ENCODE peak calls at places on chromosomes 5 and 9, in eight cellular contexts. J is BE2C, G is fibroblast of pulmonary artery, B is stomach, C is cardiac muscle cell, F is body of pancreas, X is hepatocyte, H is GM23338. T is an unnamed sample.

GRCh38 chr9:21070171-21070571 is 7.6 kb downstream of the IFNB1 start:
- DNase-seq in J (peak), G (peak), B (no peak), C (peak), F (peak), X (peak), H (peak), T (peak)

GRCh38 chr9:136309101-136309801 is 5.4 kb upstream of the CCDC187 start:
- DNase-seq in J (peak), G (no peak), B (no peak), C (no peak), F (no peak), X (no peak), H (no peak), T (no peak)

GRCh38 chr9:93122721-93123221 is 11.3 kb downstream of the NINJ1 start:
- DNase-seq in J (peak), G (no peak), B (no peak), C (no peak), F (no peak), X (peak), H (no peak), T (no peak)

GRCh38 chr9:72415948-72416347 is 50.9 kb upstream of the ZFAND5 start:
- DNase-seq in J (no peak), G (no peak), B (no peak), C (no peak), F (no peak), X (no peak), H (no peak), T (no peak)

GRCh38 chr9:2838984-2839367 is 4.9 kb downstream of the PUM3 start:
- DNase-seq in J (no peak), G (no peak), B (no peak), C (no peak), F (no peak), X (no peak), H (no peak), T (no peak)

GRCh38 chr9:68919666-68920065 is 94.2 kb downstream of the PRKACG start:
- DNase-seq in J (no peak), G (no peak), B (no peak), C (no peak), F (no peak), X (no peak), H (no peak), T (no peak)

GRCh38 chr9:93301291-93301811 is 117.4 kb downstream of the WNK2 start:
- DNase-seq in J (no peak), G (no peak), B (no peak), C (no peak), F (no peak), X (no peak), H (no peak), T (no peak)

GRCh38 chr5:6195711-6196358 is 182.5 kb downstream of the MED10 start:
- DNase-seq in J (no peak), G (no peak), B (no peak), C (no peak), F (no peak), X (no peak), H (peak), T (no peak)

GRCh38 chr9:19232117-19232829 is 1.8 kb downstream of the DENND4C start:
- DNase-seq in J (no peak), G (peak), B (no peak), C (no peak), F (no peak), X (no peak), H (no peak), T (no peak)

GRCh38 chr9:11194249-11194648 is 581.4 kb upstream of the PTPRD start:
- DNase-seq in J (no peak), G (no peak), B (peak), C (no peak), F (peak), X (no peak), H (no peak), T (no peak)

GRCh38 chr9:78436873-78437272 is 139.9 kb downstream of the PSAT1 start:
- DNase-seq in J (no peak), G (no peak), B (no peak), C (no peak), F (no peak), X (no peak), H (no peak), T (no peak)

GRCh38 chr5:61327761-61328753 is 4.0 kb upstream of the ZSWIM6 start:
- DNase-seq in J (no peak), G (peak), B (no peak), C (no peak), F (no peak), X (peak), H (peak), T (peak)

GRCh38 chr5:317086-317811 is 4.3 kb upstream of the AHRR start:
- DNase-seq in J (peak), G (peak), B (no peak), C (peak), F (no peak), X (peak), H (peak), T (peak)

GRCh38 chr5:12910611-12911010 is 1006.4 kb upstream of the CTNND2 start:
- DNase-seq in J (no peak), G (peak), B (no peak), C (no peak), F (no peak), X (no peak), H (no peak), T (no peak)

GRCh38 chr9:75455444-75455921 is 367.2 kb downstream of the OSTF1 start:
- DNase-seq in J (no peak), G (peak), B (no peak), C (no peak), F (no peak), X (peak), H (no peak), T (peak)

GRCh38 chr5:173671121-173671949 is 54.9 kb upstream of the BOD1 start:
- DNase-seq in J (peak), G (peak), B (peak), C (no peak), F (peak), X (peak), H (no peak), T (no peak)

GRCh38 chr9:124321935-124322334 is 64.2 kb downstream of the NEK6 start:
- DNase-seq in J (no peak), G (no peak), B (no peak), C (no peak), F (no peak), X (no peak), H (no peak), T (no peak)

GRCh38 chr5:36570268-36570667 is 36.1 kb upstream of the SLC1A3 start:
- DNase-seq in J (no peak), G (peak), B (no peak), C (no peak), F (no peak), X (peak), H (no peak), T (no peak)

GRCh38 chr9:125446581-125447094 is 185.0 kb downstream of the GAPVD1 start:
- DNase-seq in J (peak), G (no peak), B (no peak), C (peak), F (no peak), X (no peak), H (no peak), T (no peak)

GRCh38 chr5:177404641-177405134 is 4.2 kb upstream of the PFN3 start:
- DNase-seq in J (peak), G (no peak), B (no peak), C (no peak), F (no peak), X (no peak), H (no peak), T (no peak)

GRCh38 chr5:38757451-38758245 is 88.2 kb upstream of the OSMR start:
- DNase-seq in J (no peak), G (peak), B (no peak), C (no peak), F (peak), X (no peak), H (no peak), T (no peak)

GRCh38 chr5:147784596-147784995 is 2.1 kb upstream of the JAKMIP2 start:
- DNase-seq in J (no peak), G (no peak), B (no peak), C (no peak), F (no peak), X (no peak), H (no peak), T (no peak)

GRCh38 chr5:147786115-147786514 is 3.6 kb upstream of the JAKMIP2 start:
- DNase-seq in J (no peak), G (no peak), B (no peak), C (no peak), F (no peak), X (no peak), H (no peak), T (no peak)

GRCh38 chr5:147782053-147783028 is at the start of gene JAKMIP2:
- DNase-seq in J (peak), G (peak), B (peak), C (peak), F (peak), X (peak), H (peak), T (no peak)

DNA sequence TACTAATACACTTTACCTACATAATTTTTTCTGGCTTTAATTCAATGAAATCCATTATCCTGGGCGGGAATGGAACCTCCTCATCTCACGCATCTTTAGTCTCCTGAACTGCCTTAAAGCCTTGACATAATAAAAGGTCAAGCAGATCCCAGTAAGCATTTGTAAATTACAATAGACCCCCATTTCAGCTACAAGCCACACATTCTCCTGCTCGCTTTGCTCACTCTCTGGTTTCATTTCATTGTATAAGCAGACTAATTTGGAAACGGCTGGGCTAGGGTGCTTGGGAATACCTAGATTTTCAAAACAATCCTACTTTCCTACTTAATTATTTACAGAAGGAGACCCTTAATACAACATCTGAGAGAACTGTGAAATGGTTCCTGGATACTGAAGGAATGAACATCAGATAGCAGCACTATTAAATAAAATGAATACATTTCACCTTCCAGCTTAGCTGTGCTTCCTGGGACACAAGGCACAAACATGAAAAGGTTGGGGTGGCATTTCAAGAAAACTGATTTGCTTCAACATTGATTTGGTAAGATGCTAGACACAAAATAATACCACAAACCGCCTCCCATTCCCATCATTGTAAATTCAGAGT is 1.5 kb downstream of the JAKMIP2 start:
- DNase-seq in J (no peak), G (no peak), B (no peak), C (no peak), F (no peak), X (no peak), H (peak), T (no peak)
- H3K4me3 ChIP-seq in J (peak), G (no peak), B (no peak), C (no peak), F (no peak), X (no peak), H (peak), T (no peak)

GRCh38 chr5:110221036-110221435 is 505.4 kb downstream of the TMEM232 start:
- DNase-seq in J (no peak), G (no peak), B (no peak), C (no peak), F (no peak), X (no peak), H (no peak), T (no peak)

GRCh38 chr5:110218994-110219393 is 507.5 kb downstream of the TMEM232 start:
- DNase-seq in J (no peak), G (no peak), B (no peak), C (no peak), F (no peak), X (no peak), H (no peak), T (no peak)

GRCh38 chr5:110225949-110226348 is 500.5 kb downstream of the TMEM232 start:
- DNase-seq in J (no peak), G (no peak), B (no peak), C (no peak), F (no peak), X (no peak), H (no peak), T (no peak)

GRCh38 chr5:110219769-110220168 is 506.7 kb downstream of the TMEM232 start:
- DNase-seq in J (no peak), G (no peak), B (no peak), C (no peak), F (no peak), X (no peak), H (no peak), T (no peak)

DNA sequence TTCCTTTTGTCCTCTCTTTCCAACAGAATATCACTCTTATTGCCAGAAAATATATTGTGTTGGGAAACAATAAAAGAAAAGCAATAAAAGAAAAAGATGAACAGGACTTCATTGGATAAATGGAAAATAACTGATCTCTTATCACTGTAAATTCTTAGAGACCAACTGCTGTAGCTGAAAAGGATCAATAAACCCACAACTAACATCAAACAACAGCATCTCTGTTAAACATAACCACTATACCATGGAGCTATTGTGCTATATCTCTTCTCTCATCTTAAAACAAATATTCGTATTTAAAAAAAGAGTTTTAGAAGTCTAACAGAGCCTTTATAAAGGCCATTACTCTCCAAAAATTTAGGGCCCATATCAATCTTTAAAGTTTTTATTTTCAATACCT is 502.4 kb downstream of the TMEM232 start:
- DNase-seq in J (no peak), G (no peak), B (no peak), C (no peak), F (no peak), X (no peak), H (no peak), T (no peak)
- H3K4me3 ChIP-seq in J (no peak), G (no peak), B (no peak), C (no peak), F (no peak), X (no peak), H (no peak), T (no peak)

GRCh38 chr5:178577376-178577839 is 12.8 kb downstream of the COL23A1 start:
- DNase-seq in J (no peak), G (no peak), B (no peak), C (no peak), F (no peak), X (no peak), H (peak), T (no peak)
- H3K4me3 ChIP-seq in J (no peak), G (no peak), B (peak), C (no peak), F (no peak), X (no peak), H (peak), T (no peak)

DNA sequence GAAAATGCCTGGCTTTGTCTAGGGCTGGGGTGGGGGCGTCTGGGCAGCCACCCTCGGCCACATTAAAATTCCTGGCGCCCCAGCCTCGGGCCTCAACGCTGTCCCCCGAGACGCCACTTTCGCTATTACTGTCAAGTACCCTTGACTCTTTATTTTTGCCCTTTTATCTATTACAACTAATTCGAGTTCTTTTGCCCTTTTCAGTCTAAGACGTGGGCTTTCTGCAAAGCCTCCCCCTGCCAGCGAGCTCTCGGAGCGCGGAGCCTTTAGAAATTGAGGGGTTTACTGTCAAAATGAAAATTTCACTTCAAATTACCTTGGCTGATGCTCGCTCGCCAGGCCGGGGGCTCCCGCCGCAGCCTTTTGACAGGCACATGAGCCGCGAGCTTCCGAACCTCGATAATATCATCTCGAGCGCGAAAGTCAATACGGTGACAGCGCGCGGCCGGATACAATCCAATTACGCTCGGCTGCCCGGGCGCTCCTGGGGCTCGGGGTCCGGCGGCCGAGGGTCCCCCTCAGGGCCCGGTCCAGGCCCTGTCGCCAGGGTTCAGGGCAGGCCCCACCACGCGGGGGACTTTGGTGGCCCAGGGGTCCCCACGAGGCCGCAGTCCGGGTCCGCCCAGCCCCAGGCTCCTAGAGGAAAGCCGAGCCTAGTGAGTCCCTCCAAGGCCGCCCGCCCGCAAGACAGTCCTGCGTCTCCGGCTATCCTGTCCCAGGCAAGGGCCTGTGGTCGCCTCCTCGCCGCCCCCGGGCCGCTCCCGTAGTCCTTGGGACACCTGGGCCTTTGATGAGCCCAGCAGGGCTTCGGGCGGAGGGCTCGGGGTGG is 6.7 kb downstream of the IRX4 start:
- DNase-seq in J (no peak), G (no peak), B (no peak), C (peak), F (no peak), X (no peak), H (peak), T (no peak)
- H3K4me3 ChIP-seq in J (no peak), G (no peak), B (peak), C (peak), F (no peak), X (no peak), H (peak), T (no peak)

DNA sequence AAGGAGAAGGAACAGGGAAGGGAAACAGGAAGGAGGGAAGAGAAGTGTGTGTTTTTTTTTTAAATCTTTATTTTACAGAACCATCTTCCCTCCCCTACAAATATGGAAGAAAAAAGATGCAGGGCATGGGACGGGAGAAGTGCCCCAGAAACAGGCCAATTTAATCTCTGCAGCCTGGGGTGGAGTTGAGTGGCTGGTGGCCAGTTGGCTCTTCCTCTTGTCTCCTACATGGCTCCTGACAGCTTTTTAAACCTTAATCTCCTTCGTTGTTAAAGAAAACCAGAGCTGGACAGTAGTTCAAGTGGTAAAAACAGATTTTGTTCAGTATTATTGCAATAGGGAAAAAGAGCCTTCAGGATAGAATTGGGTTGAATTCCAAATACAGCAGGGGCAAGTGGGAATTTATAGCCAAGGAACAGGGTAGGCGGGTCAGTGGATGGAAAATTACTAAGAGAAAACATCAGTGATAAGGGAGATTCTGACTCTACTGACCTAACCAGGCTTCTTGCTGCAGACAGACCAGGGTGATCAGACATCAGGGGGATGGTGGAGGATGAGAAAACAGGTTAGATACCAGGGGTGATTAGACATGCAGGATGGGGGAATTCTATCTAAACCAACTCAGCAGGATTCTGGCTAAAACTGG is 125.1 kb upstream of the CLINT1 start:
- DNase-seq in J (no peak), G (no peak), B (no peak), C (no peak), F (no peak), X (no peak), H (no peak), T (no peak)
- H3K4me3 ChIP-seq in J (no peak), G (no peak), B (no peak), C (no peak), F (no peak), X (no peak), H (no peak), T (no peak)

DNA sequence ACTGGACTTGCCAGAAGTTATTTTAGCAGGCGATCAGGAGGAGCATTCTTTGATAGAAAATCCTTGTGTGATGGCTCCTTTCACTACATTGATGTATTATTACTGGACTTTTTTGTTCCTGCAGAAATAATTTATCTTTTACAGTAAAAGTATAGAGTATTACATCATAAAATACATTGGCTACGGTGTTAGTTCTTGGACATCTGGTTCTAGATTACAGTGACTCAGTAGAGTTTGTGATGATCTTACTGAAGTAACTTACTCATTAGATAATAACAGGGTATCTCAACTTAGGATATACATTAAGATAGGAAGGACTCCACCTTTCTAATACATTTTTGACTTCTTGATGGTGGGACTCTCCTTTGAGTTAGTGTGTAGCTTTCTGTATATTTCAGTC is 59.0 kb downstream of the ZNF462 start:
- DNase-seq in J (no peak), G (peak), B (no peak), C (no peak), F (no peak), X (no peak), H (no peak), T (no peak)
- H3K4me3 ChIP-seq in J (no peak), G (no peak), B (peak), C (no peak), F (no peak), X (peak), H (no peak), T (no peak)

GRCh38 chr9:129776938-129777768 is 24.3 kb upstream of the PTGES start:
- DNase-seq in J (peak), G (peak), B (peak), C (no peak), F (peak), X (peak), H (peak), T (peak)

GRCh38 chr9:129775443-129775842 is 22.6 kb upstream of the PTGES start:
- DNase-seq in J (peak), G (no peak), B (no peak), C (no peak), F (no peak), X (no peak), H (no peak), T (no peak)

GRCh38 chr9:129777769-129778130 is 24.9 kb upstream of the PTGES start:
- DNase-seq in J (no peak), G (no peak), B (no peak), C (no peak), F (no peak), X (no peak), H (no peak), T (no peak)

GRCh38 chr9:129774791-129775149 is 21.9 kb upstream of the PTGES start:
- DNase-seq in J (peak), G (no peak), B (no peak), C (no peak), F (no peak), X (no peak), H (no peak), T (no peak)

GRCh38 chr9:129776566-129776937 is 23.7 kb upstream of the PTGES start:
- DNase-seq in J (no peak), G (peak), B (no peak), C (no peak), F (no peak), X (no peak), H (no peak), T (no peak)
- H3K4me3 ChIP-seq in J (no peak), G (no peak), B (no peak), C (no peak), F (no peak), X (no peak), H (no peak), T (peak)

T was measured in PC-9.